ENCODE peak calls at places on chromosome 4, in eight cellular contexts. A is activated T-cell treated with anti-CD3 and anti-CD28 coated beads for 24 hours, M is A172, X is BJ, I is Calu3, S is NCI-H1694, U is MG63, P is mesothelial cell of epicardium. J is an unnamed sample.

GRCh38 chr4:2285665-2286381 is 23.9 kb upstream of the MXD4 start:
- DNase-seq in A (no peak), M (no peak), X (no peak), I (no peak), S (no peak), U (peak), P (peak), J (no peak)

GRCh38 chr4:23022032-23022431 is 329.3 kb downstream of the GBA3 start:
- DNase-seq in A (no peak), M (peak), X (peak), I (peak), S (no peak), U (peak), P (no peak), J (no peak)

GRCh38 chr4:155705664-155706063 is 39.0 kb downstream of the GUCY1A1 start:
- DNase-seq in A (no peak), M (peak), X (no peak), I (peak), S (no peak), U (peak), P (no peak), J (no peak)

GRCh38 chr4:71230258-71230594 is 108.6 kb upstream of the SLC4A4 start:
- DNase-seq in A (no peak), M (no peak), X (no peak), I (no peak), S (no peak), U (peak), P (no peak), J (no peak)

GRCh38 chr4:40562681-40563080 is 67.0 kb downstream of the RBM47 start:
- DNase-seq in A (no peak), M (peak), X (no peak), I (no peak), S (no peak), U (no peak), P (no peak), J (no peak)

GRCh38 chr4:39410415-39410814 is 3.7 kb downstream of the KLB start:
- DNase-seq in A (no peak), M (no peak), X (no peak), I (no peak), S (no peak), U (no peak), P (no peak), J (no peak)

GRCh38 chr4:6916069-6916586 is 6.5 kb downstream of the TBC1D14 start:
- DNase-seq in A (no peak), M (no peak), X (no peak), I (no peak), S (no peak), U (no peak), P (no peak), J (no peak)

GRCh38 chr4:8285143-8285975 is 15.8 kb downstream of the HTRA3 start:
- DNase-seq in A (no peak), M (no peak), X (no peak), I (no peak), S (no peak), U (no peak), P (no peak), J (no peak)

GRCh38 chr4:173534439-173534838 is 4.4 kb upstream of the HAND2 start:
- DNase-seq in A (no peak), M (no peak), X (no peak), I (no peak), S (no peak), U (no peak), P (no peak), J (no peak)